ENCODE peak calls at places on chromosomes 6 and 20, in seven cellular contexts. S is aorta, L is gastrocnemius medialis, M is mucosa of descending colon, T is tibial artery, K is adipocyte, E is heart left ventricle. I is an unnamed sample.

GRCh38 chr6:112237644-112238043 is 16.7 kb downstream of the LAMA4 start:
- DNase-seq in S (no peak), L (peak), M (no peak), T (peak), K (peak), E (peak), I (no peak)

GRCh38 chr6:139296927-139297326 is 5.1 kb upstream of the TXLNB start:
- DNase-seq in S (no peak), L (no peak), M (no peak), T (no peak), K (no peak), E (no peak), I (no peak)

GRCh38 chr6:140237251-140237650 is 862.8 kb upstream of the CITED2 start:
- DNase-seq in S (no peak), L (no peak), M (no peak), T (no peak), K (no peak), E (no peak), I (no peak)

GRCh38 chr6:110645685-110646418 is 169.4 kb downstream of the CDK19 start:
- DNase-seq in S (no peak), L (no peak), M (no peak), T (no peak), K (no peak), E (no peak), I (no peak)

GRCh38 chr20:44471481-44471882 is 4.2 kb upstream of the TTPAL start:
- DNase-seq in S (peak), L (no peak), M (no peak), T (no peak), K (peak), E (no peak), I (no peak)

GRCh38 chr6:130019796-130020105 is 1.4 kb downstream of the L3MBTL3 start:
- DNase-seq in S (no peak), L (no peak), M (no peak), T (no peak), K (no peak), E (no peak), I (no peak)

GRCh38 chr6:35443341-35444030 is 8.7 kb upstream of the FANCE start:
- DNase-seq in S (no peak), L (no peak), M (no peak), T (no peak), K (no peak), E (no peak), I (no peak)

GRCh38 chr20:47272893-47273590 is 83.5 kb downstream of the ZMYND8 start:
- DNase-seq in S (no peak), L (no peak), M (no peak), T (peak), K (peak), E (peak), I (peak)

GRCh38 chr6:69696273-69696672 is 100.5 kb downstream of the LMBRD1 start:
- DNase-seq in S (no peak), L (no peak), M (no peak), T (no peak), K (peak), E (no peak), I (peak)

GRCh38 chr6:18746727-18747126 is 359.6 kb downstream of the RNF144B start:
- DNase-seq in S (no peak), L (no peak), M (no peak), T (no peak), K (no peak), E (no peak), I (no peak)

GRCh38 chr6:159595173-159595572 is 97.9 kb downstream of the SOD2 start:
- DNase-seq in S (no peak), L (no peak), M (no peak), T (no peak), K (peak), E (no peak), I (no peak)

GRCh38 chr6:25359191-25359861 is 80.2 kb downstream of the CARMIL1 start:
- DNase-seq in S (peak), L (peak), M (no peak), T (peak), K (peak), E (no peak), I (no peak)

DNA sequence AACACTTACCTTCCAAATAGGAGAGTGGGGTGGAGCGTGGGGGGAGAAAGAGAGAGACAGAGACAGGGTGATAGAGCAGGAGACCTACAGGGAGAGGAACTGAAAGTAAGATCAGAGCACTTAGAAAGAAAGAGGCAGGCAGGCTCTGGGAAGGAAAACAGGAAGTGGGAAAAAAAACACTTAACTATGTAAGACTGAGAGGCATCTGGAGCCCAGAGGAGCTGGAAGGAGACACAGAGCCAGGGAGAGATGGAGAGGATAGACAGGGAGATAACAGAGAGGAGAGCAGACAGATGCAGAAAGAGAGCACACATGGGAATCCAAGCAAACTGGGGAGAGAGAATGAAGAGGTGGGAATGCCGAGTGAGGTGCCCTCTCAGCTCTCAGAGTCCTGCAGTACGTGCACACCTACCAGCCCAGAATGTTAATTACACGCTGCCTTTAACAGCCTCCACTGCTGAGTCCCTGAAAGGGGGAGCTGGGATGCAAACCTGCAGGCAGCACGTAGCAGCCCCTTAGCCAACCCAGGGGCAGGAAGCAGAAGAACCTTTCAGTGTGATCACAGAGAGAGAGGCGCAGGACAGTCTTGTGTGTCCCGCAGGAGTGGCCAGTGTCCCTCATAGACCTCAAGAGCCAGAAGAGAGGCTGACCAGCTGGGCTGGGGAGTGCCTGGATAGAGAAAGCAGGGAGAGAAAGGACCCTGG is 132.7 kb upstream of the LRFN2 start:
- DNase-seq in S (no peak), L (no peak), M (no peak), T (peak), K (peak), E (no peak), I (no peak)
- H3K4me3 ChIP-seq in S (no peak), L (no peak), M (no peak), T (peak), K (peak), E (no peak), I (no peak)

DNA sequence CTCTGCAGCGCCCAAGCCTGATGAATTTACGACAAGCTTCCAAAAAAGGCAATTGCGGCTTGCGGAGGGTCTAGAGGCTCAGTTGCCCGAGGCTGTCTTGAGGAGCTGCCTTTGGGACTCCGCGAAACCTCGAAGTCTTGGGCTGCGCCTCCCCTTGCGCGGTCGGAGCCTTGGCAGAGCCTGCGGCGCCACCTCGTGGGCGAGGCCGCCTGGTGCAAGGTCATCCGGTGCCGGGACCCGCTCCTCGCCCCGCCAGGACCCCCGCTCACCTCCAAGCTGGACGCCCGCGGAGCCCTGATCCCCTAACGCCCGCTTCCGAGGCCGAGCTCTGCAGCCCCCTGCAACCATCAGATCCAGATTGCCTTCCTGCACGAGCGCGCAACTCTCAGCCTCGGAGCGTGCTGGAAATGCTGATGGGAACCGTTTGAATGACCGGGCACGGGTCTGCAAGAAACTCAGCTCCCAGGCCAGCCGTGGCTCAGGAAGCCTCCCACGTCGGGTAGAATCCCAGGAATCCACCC is 14.9 kb upstream of the FAM210B start:
- DNase-seq in S (no peak), L (no peak), M (no peak), T (no peak), K (peak), E (peak), I (peak)
- H3K4me3 ChIP-seq in S (no peak), L (no peak), M (no peak), T (no peak), K (peak), E (no peak), I (no peak)

DNA sequence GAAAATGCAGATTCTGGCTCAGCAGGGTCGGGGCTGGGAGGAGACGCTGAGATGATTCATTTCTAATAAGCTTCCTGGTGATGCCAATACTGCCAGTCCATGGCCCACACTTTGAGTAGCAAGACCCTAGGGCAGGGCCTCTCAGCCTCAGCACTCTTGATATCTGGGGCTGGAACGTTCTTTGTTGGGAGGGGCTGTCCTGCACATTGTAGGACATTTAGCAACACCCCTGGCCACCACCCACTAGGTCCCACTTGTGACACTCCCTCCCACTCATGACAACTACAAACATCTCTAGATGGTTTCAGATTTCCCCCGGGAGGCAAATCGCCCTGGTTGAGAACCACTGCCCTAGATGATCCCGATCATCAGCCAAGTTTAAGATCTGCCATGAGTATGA is 191.0 kb downstream of the ZDHHC14 start:
- DNase-seq in S (no peak), L (no peak), M (no peak), T (no peak), K (no peak), E (no peak), I (no peak)
- H3K4me3 ChIP-seq in S (no peak), L (no peak), M (no peak), T (no peak), K (no peak), E (no peak), I (no peak)

GRCh38 chr6:86938814-86939213 is 1.5 kb downstream of the HTR1E start:
- DNase-seq in S (no peak), L (no peak), M (no peak), T (no peak), K (no peak), E (no peak), I (no peak)
- H3K4me3 ChIP-seq in S (no peak), L (no peak), M (no peak), T (no peak), K (no peak), E (no peak), I (no peak)

DNA sequence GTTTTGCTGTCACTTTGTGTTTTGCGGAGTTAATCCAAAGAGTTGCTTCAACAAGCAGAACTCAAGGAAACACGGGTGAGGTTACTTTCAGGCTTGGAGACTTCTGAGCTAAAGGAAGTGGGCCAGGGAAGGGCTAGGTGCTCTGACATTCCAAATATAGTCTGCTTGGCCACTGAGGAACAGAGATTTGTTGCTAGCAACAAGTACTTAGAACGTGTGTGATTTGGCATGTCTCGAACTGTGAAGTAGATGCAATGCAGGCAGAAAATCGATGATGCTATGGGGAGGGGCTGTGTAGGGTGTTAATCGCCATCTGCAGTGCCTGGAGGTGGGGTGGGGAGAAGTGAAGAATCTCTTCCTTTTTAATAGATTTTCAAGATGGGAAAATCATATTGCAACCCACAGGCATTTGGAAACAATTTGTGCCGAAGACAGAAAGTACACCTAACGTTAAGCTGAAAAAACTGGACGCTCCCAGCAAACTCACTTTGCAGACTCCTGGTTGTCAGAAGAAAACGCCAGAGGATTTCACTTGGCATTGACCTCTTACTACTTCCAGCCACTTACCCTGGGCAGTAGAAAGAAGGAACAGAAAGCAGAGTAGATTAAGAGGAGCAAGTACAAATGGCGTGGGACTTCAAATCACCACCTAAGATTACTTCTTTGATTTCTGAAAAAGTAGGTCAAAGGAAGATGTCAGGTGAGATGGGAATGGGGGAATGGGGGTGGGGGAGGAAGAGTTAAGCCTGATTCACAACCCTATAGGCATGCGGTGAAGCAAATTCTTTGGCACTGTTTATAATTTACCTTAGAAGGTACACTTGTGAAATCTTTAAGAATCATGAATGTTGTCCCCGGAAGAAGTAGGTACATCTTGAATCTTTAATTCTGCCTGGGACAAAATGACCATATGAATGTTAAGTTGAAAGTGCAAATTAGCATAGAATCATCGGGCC is 314.1 kb downstream of the CD83 start:
- DNase-seq in S (no peak), L (no peak), M (no peak), T (no peak), K (no peak), E (peak), I (no peak)
- H3K4me3 ChIP-seq in S (no peak), L (no peak), M (no peak), T (no peak), K (no peak), E (peak), I (no peak)

GRCh38 chr6:27471365-27472115 is 1.4 kb downstream of the ZNF184 start:
- DNase-seq in S (no peak), L (no peak), M (no peak), T (no peak), K (peak), E (no peak), I (no peak)

GRCh38 chr6:27472617-27473400 is at the start of gene ZNF184:
- DNase-seq in S (peak), L (peak), M (peak), T (peak), K (peak), E (peak), I (peak)

GRCh38 chr6:27468334-27468733 is 4.6 kb downstream of the ZNF184 start:
- DNase-seq in S (no peak), L (no peak), M (no peak), T (no peak), K (peak), E (no peak), I (no peak)

GRCh38 chr6:27472182-27472616 is 706 bp downstream of the ZNF184 start:
- DNase-seq in S (peak), L (no peak), M (peak), T (peak), K (peak), E (peak), I (peak)

GRCh38 chr6:27470023-27470422 is 2.9 kb downstream of the ZNF184 start:
- DNase-seq in S (no peak), L (no peak), M (no peak), T (no peak), K (no peak), E (no peak), I (no peak)
- H3K4me3 ChIP-seq in S (no peak), L (no peak), M (no peak), T (no peak), K (no peak), E (no peak), I (no peak)

DNA sequence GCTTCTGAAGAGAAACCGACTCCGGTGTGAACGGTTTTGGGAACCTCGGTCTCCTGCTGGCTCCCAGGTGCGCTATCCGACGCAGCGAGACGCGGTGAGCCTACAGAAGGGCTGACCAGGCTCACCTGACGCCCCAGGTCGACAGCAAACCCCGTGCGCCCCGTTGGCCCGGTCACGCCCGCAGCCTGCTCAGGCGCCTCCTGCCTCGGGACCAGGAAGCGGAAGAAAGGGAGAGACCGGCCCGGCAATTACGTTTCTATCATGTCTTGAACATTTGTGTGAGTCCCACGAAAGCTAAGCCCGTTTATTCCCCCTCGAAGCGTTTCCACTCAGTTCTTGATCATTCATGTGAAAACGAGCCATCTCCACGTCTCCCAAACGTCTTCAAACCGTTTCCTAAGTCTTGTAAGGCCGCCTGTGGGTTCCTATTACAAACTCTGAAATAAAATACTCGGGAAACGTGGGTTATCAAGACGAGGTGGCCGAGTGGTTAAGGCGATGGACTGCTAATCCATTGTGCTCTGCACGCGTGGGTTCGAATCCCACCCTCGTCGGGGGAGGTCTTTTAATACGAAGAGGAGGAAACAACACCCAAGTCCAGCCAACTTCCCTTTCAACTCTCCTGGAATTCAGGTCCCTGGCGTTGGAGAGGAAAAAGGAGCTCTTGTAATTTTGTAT is 150.5 kb upstream of the PRSS16 start:
- DNase-seq in S (no peak), L (no peak), M (peak), T (no peak), K (peak), E (no peak), I (no peak)
- H3K4me3 ChIP-seq in S (peak), L (peak), M (no peak), T (peak), K (peak), E (peak), I (no peak)

GRCh38 chr6:136772685-136773472 is 19.4 kb downstream of the MAP3K5 start:
- DNase-seq in S (no peak), L (peak), M (no peak), T (no peak), K (no peak), E (no peak), I (no peak)

GRCh38 chr6:136769759-136770158 is 22.5 kb downstream of the MAP3K5 start:
- DNase-seq in S (no peak), L (no peak), M (no peak), T (no peak), K (no peak), E (no peak), I (no peak)

GRCh38 chr6:136773473-136773796 is 18.8 kb downstream of the MAP3K5 start:
- DNase-seq in S (no peak), L (no peak), M (no peak), T (no peak), K (no peak), E (no peak), I (no peak)

GRCh38 chr6:136774228-136775041 is 17.8 kb downstream of the MAP3K5 start:
- DNase-seq in S (no peak), L (no peak), M (no peak), T (no peak), K (peak), E (no peak), I (no peak)

GRCh38 chr6:136771306-136771705 is 21.0 kb downstream of the MAP3K5 start:
- DNase-seq in S (no peak), L (no peak), M (no peak), T (no peak), K (no peak), E (no peak), I (no peak)
- H3K4me3 ChIP-seq in S (no peak), L (no peak), M (no peak), T (no peak), K (no peak), E (no peak), I (no peak)

GRCh38 chr20:50308166-50308512 is 117.5 kb downstream of the CEBPB start:
- DNase-seq in S (no peak), L (no peak), M (no peak), T (no peak), K (peak), E (no peak), I (no peak)
- H3K4me3 ChIP-seq in S (no peak), L (no peak), M (no peak), T (no peak), K (peak), E (no peak), I (no peak)